ENCODE peak calls at places on chromosomes 2 and 18, in seven cellular contexts. K is transverse colon, N is heart right ventricle, F is RPMI7951, S is cerebellum, V is fibroblast of lung, T is lower lobe of right lung. O is an unnamed sample.
A peak's percentile ranks its signal among the peaks of the same experiment; 100 is the strongest.

GRCh38 chr2:172712251-172712650 is 23.4 kb upstream of the RAPGEF4 start:
- DNase-seq in S (no peak), T (no peak), K (no peak), F (no peak), N (peak; percentile 68), V (no peak), O (no peak)

GRCh38 chr2:237092506-237092905 is 6.8 kb downstream of the COPS8 start:
- DNase-seq in F (no peak), K (no peak), T (no peak), V (no peak), N (no peak), S (no peak), O (no peak)

GRCh38 chr18:78721281-78721949 is 258.2 kb upstream of the SALL3 start:
- DNase-seq in K (no peak), S (no peak), F (no peak), N (no peak), V (no peak), T (no peak), O (no peak)

GRCh38 chr2:165863816-165864221 is 69.8 kb upstream of the GALNT3 start:
- DNase-seq in K (no peak), V (no peak), F (no peak), N (no peak), T (no peak), S (peak; percentile 32), O (no peak)

GRCh38 chr18:50981381-50981780 is 13.5 kb downstream of the ELAC1 start:
- DNase-seq in S (no peak), V (peak; percentile 59), T (no peak), K (no peak), N (no peak), F (no peak), O (peak; percentile 34)

GRCh38 chr18:43744960-43745740 is 467.9 kb upstream of the SYT4 start:
- DNase-seq in T (no peak), S (no peak), V (peak; percentile 10), N (no peak), F (no peak), K (no peak), O (no peak)

GRCh38 chr2:119282139-119282965 is 58.7 kb downstream of the STEAP3 start:
- DNase-seq in N (no peak), S (no peak), K (no peak), F (no peak), V (no peak), T (no peak), O (no peak)

GRCh38 chr2:173623411-173624076 is 268.9 kb downstream of the CDCA7 start:
- DNase-seq in N (no peak), F (no peak), T (no peak), S (no peak), K (no peak), V (no peak), O (no peak)

GRCh38 chr2:29263886-29264285 is 148.7 kb downstream of the CLIP4 start:
- DNase-seq in N (no peak), F (no peak), K (no peak), T (no peak), V (no peak), S (no peak), O (no peak)

GRCh38 chr2:71069376-71069775 is 928 bp downstream of the NAGK start:
- DNase-seq in N (no peak), T (no peak), F (no peak), S (no peak), K (no peak), V (peak; percentile 64), O (peak; percentile 12)

GRCh38 chr2:109128466-109129355 is at the start of gene SH3RF3:
- DNase-seq in V (peak; percentile 69), F (peak; percentile 73), N (peak; percentile 70), T (peak; percentile 69), S (no peak), K (peak; percentile 25), O (peak; percentile 46)

GRCh38 chr2:11757101-11757500 is 10.7 kb downstream of the LPIN1 start:
- DNase-seq in F (no peak), S (no peak), K (no peak), T (no peak), N (no peak), V (no peak), O (no peak)

GRCh38 chr18:74745658-74746403 is 148.2 kb downstream of the ZNF407 start:
- DNase-seq in K (no peak), S (no peak), V (peak; percentile 87), T (no peak), N (no peak), F (peak; percentile 72), O (peak; percentile 80)

GRCh38 chr2:226031962-226032441 is 632.5 kb downstream of the NYAP2 start:
- DNase-seq in F (peak; percentile 47), N (no peak), V (peak; percentile 53), K (no peak), T (no peak), S (peak; percentile 7), O (no peak)

GRCh38 chr2:97664636-97664970 is 759 bp upstream of the ACTR1B start:
- DNase-seq in S (no peak), F (peak; percentile 26), V (no peak), K (peak; percentile 26), N (no peak), T (no peak), O (no peak)

GRCh38 chr18:58209326-58209725 is 165.3 kb downstream of the NEDD4L start:
- DNase-seq in K (no peak), N (no peak), S (no peak), F (no peak), T (no peak), V (peak; percentile 62), O (no peak)

GRCh38 chr2:105763076-105763475 is 18.4 kb downstream of the NCK2 start:
- DNase-seq in F (no peak), V (no peak), T (no peak), K (no peak), S (peak; percentile 71), N (no peak), O (no peak)

GRCh38 chr2:241724259-241724974 is 10.0 kb upstream of the D2HGDH start:
- DNase-seq in K (no peak), F (no peak), V (no peak), N (no peak), T (no peak), S (no peak), O (no peak)

GRCh38 chr2:121722479-121722878 is 14.2 kb downstream of the NIFK start:
- DNase-seq in F (peak; percentile 62), V (peak; percentile 79), S (no peak), T (no peak), K (no peak), N (no peak), O (peak; percentile 87)

GRCh38 chr2:232675381-232675780 is 21.8 kb upstream of the GIGYF2 start:
- DNase-seq in V (no peak), F (no peak), S (no peak), K (no peak), T (no peak), N (no peak), O (no peak)

GRCh38 chr2:223692227-223692947 is 90.2 kb upstream of the SCG2 start:
- DNase-seq in V (peak; percentile 51), F (peak; percentile 63), N (no peak), K (peak; percentile 10), T (no peak), S (peak; percentile 3), O (peak; percentile 57)

GRCh38 chr2:119208791-119209203 is 14.8 kb upstream of the STEAP3 start:
- DNase-seq in T (no peak), V (peak; percentile 60), K (no peak), S (no peak), F (peak; percentile 80), N (no peak), O (peak; percentile 75)

GRCh38 chr2:189581354-189582139 is 961 bp upstream of the SLC40A1 start:
- DNase-seq in S (no peak), F (no peak), N (peak; percentile 19), T (peak; percentile 42), V (no peak), K (peak; percentile 30), O (no peak)

GRCh38 chr2:128809256-128809636 is 490.6 kb upstream of the HS6ST1 start:
- DNase-seq in V (peak; percentile 20), F (no peak), N (no peak), K (no peak), T (no peak), S (no peak), O (peak; percentile 85)

GRCh38 chr2:217943379-217944321 is 59.1 kb downstream of the TNS1 start:
- DNase-seq in K (peak; percentile 75), N (peak; percentile 90), F (peak; percentile 10), T (peak; percentile 90), S (peak; percentile 28), V (peak; percentile 70), O (no peak)

GRCh38 chr2:102106133-102106556 is 36.4 kb upstream of the IL1R1 start:
- DNase-seq in K (no peak), F (peak; percentile 75), N (no peak), T (no peak), V (peak; percentile 82), S (no peak), O (no peak)

GRCh38 chr2:100741880-100742814 is 77.8 kb upstream of the NPAS2 start:
- DNase-seq in F (peak; percentile 99), N (no peak), K (peak; percentile 21), V (peak; percentile 99), S (no peak), T (no peak), O (peak; percentile 97)

GRCh38 chr18:47847635-47848034 is 82.8 kb downstream of the SMAD2 start:
- DNase-seq in F (no peak), T (no peak), N (no peak), S (no peak), V (no peak), K (no peak), O (no peak)

GRCh38 chr2:235041918-235042575 is 90.2 kb downstream of the SH3BP4 start:
- DNase-seq in T (no peak), F (no peak), K (no peak), S (no peak), V (no peak), N (no peak), O (no peak)

GRCh38 chr2:98835831-98836385 is 100.1 kb downstream of the CRACDL start:
- DNase-seq in N (no peak), K (no peak), V (no peak), F (no peak), S (no peak), T (no peak), O (no peak)

GRCh38 chr2:233386382-233387041 is 32.2 kb downstream of the DGKD start:
- DNase-seq in K (no peak), N (peak; percentile 16), V (peak; percentile 69), S (no peak), T (no peak), F (peak; percentile 19), O (no peak)

O was measured in foreskin keratinocyte.